ENCODE peak calls at places on chromosomes 13 and 19, in six cellular contexts. One of them, this sample, is unnamed.

GRCh38 chr13:23621316-23621645 is 51.1 kb downstream of the TNFRSF19 start:
- DNase-seq in GM12891: no peak
- DNase-seq in HepG2: peak; percentile 20
- DNase-seq in GM12878: no peak
- DNase-seq in K562: no peak
- DNase-seq in H1: no peak
- DNase-seq in this sample: no peak

GRCh38 chr19:11451942-11452813 is 16.7 kb downstream of the PRKCSH start:
- DNase-seq in GM12891: no peak
- DNase-seq in GM12878: no peak
- DNase-seq in H1: no peak
- DNase-seq in HepG2: no peak
- DNase-seq in K562: peak; percentile 32
- DNase-seq in this sample: no peak

GRCh38 chr19:13905634-13906524 is at the start of the genes BRME1 and CC2D1A:
- DNase-seq in GM12891: peak; percentile 100
- DNase-seq in H1: peak; percentile 67
- DNase-seq in GM12878: peak; percentile 65
- DNase-seq in K562: peak; percentile 98
- DNase-seq in HepG2: peak; percentile 76
- DNase-seq in this sample: peak; percentile 100

GRCh38 chr13:53250272-53250875 is 221.8 kb downstream of the OLFM4 start:
- DNase-seq in HepG2: peak; percentile 74
- DNase-seq in GM12891: no peak
- DNase-seq in H1: no peak
- DNase-seq in GM12878: peak; percentile 15
- DNase-seq in K562: peak; percentile 31
- DNase-seq in this sample: no peak

GRCh38 chr13:74115138-74115537 is 19.1 kb downstream of the KLF12 start:
- DNase-seq in H1: no peak
- DNase-seq in GM12878: no peak
- DNase-seq in K562: no peak
- DNase-seq in HepG2: no peak
- DNase-seq in GM12891: no peak
- DNase-seq in this sample: no peak

GRCh38 chr19:44903216-44903601 is 2.4 kb upstream of the APOE start:
- DNase-seq in GM12891: no peak
- DNase-seq in HepG2: no peak
- DNase-seq in K562: no peak
- DNase-seq in GM12878: no peak
- DNase-seq in H1: no peak
- DNase-seq in this sample: no peak

GRCh38 chr19:4059931-4060620 is 6.6 kb downstream of the ZBTB7A start:
- DNase-seq in GM12891: no peak
- DNase-seq in GM12878: peak; percentile 28
- DNase-seq in K562: peak; percentile 58
- DNase-seq in HepG2: no peak
- DNase-seq in H1: no peak
- DNase-seq in this sample: peak; percentile 79

GRCh38 chr19:48619692-48620565 is 623 bp downstream of the SPHK2 start:
- DNase-seq in K562: peak; percentile 22
- DNase-seq in HepG2: no peak
- DNase-seq in H1: no peak
- DNase-seq in GM12878: no peak
- DNase-seq in GM12891: no peak
- DNase-seq in this sample: no peak

GRCh38 chr19:2618611-2619010 is 83.9 kb downstream of the GNG7 start:
- DNase-seq in GM12891: no peak
- DNase-seq in GM12878: no peak
- DNase-seq in K562: no peak
- DNase-seq in H1: no peak
- DNase-seq in HepG2: no peak
- DNase-seq in this sample: no peak

GRCh38 chr19:54428323-54429175 is 13.3 kb downstream of the TTYH1 start:
- DNase-seq in GM12891: no peak
- DNase-seq in K562: no peak
- DNase-seq in HepG2: no peak
- DNase-seq in H1: no peak
- DNase-seq in GM12878: no peak
- DNase-seq in this sample: peak; percentile 15

GRCh38 chr19:54427586-54427985 is 12.3 kb downstream of the TTYH1 start:
- DNase-seq in GM12891: no peak
- DNase-seq in HepG2: no peak
- DNase-seq in H1: no peak
- DNase-seq in GM12878: no peak
- DNase-seq in K562: peak; percentile 3
- DNase-seq in this sample: no peak

GRCh38 chr19:54429545-54430227 is 14.4 kb downstream of the TTYH1 start:
- DNase-seq in GM12878: no peak
- DNase-seq in H1: no peak
- DNase-seq in K562: no peak
- DNase-seq in HepG2: no peak
- DNase-seq in GM12891: no peak
- DNase-seq in this sample: peak; percentile 33

GRCh38 chr19:54430306-54431254 is 15.3 kb downstream of the TTYH1 start:
- DNase-seq in GM12891: no peak
- DNase-seq in HepG2: no peak
- DNase-seq in GM12878: no peak
- DNase-seq in K562: peak; percentile 84
- DNase-seq in H1: no peak
- DNase-seq in this sample: peak; percentile 56

GRCh38 chr19:54429176-54429495 is 13.9 kb downstream of the TTYH1 start:
- DNase-seq in GM12878: no peak
- DNase-seq in GM12891: no peak
- DNase-seq in HepG2: no peak
- DNase-seq in K562: no peak
- DNase-seq in H1: no peak
- DNase-seq in this sample: no peak
- TF ChIP-seq TAF1 in GM12878: no peak
- TF ChIP-seq TAF1 in GM12891: no peak
- TF ChIP-seq TAF1 in HepG2: no peak
- TF ChIP-seq TAF1 in K562: no peak
- TF ChIP-seq TAF1 in H1: no peak
- TF ChIP-seq TAF1 in this sample: no peak

GRCh38 chr19:42091300-42092266 is 15.6 kb downstream of the ZNF574 start:
- DNase-seq in GM12891: no peak
- DNase-seq in HepG2: no peak
- DNase-seq in K562: no peak
- DNase-seq in GM12878: no peak
- DNase-seq in H1: no peak
- DNase-seq in this sample: no peak

GRCh38 chr19:42089191-42089750 is 13.3 kb downstream of the ZNF574 start:
- DNase-seq in H1: no peak
- DNase-seq in HepG2: no peak
- DNase-seq in GM12878: no peak
- DNase-seq in GM12891: no peak
- DNase-seq in K562: no peak
- DNase-seq in this sample: no peak

GRCh38 chr19:42089772-42090171 is 13.8 kb downstream of the ZNF574 start:
- DNase-seq in K562: no peak
- DNase-seq in H1: no peak
- DNase-seq in GM12878: no peak
- DNase-seq in HepG2: no peak
- DNase-seq in GM12891: no peak
- DNase-seq in this sample: no peak

GRCh38 chr19:42092350-42092749 is 16.4 kb downstream of the ZNF574 start:
- DNase-seq in K562: no peak
- DNase-seq in HepG2: no peak
- DNase-seq in GM12891: no peak
- DNase-seq in GM12878: no peak
- DNase-seq in H1: no peak
- DNase-seq in this sample: no peak

DNA sequence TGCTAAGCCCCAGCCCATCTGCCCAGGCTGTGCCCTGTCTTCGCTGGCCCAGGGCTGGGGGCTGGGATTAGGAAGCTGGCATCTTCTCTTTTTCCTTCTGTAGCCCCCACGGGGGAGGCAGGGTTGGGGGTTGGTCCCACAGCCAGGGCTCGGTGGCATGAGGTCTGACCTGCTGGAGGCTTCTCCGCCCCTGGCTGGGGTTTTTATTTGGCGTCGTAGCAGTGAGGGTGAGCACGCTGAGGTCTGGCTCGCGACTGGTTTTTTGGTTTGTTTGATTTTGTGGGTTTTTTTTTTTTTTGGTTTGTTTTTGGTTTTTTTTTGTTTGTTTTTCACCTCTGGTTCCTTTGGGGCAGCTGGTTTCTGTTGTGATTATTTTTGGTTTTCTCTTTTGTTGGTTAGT is 14.7 kb downstream of the ZNF574 start:
- DNase-seq in K562: no peak
- DNase-seq in HepG2: no peak
- DNase-seq in H1: no peak
- DNase-seq in GM12878: no peak
- DNase-seq in GM12891: no peak
- DNase-seq in this sample: no peak
- TF ChIP-seq POLR2A in K562: no peak
- TF ChIP-seq POLR2A in HepG2: no peak
- TF ChIP-seq POLR2A in H1: no peak
- TF ChIP-seq POLR2A in GM12878: no peak
- TF ChIP-seq POLR2A in GM12891: no peak
- TF ChIP-seq POLR2A in this sample: no peak

DNA sequence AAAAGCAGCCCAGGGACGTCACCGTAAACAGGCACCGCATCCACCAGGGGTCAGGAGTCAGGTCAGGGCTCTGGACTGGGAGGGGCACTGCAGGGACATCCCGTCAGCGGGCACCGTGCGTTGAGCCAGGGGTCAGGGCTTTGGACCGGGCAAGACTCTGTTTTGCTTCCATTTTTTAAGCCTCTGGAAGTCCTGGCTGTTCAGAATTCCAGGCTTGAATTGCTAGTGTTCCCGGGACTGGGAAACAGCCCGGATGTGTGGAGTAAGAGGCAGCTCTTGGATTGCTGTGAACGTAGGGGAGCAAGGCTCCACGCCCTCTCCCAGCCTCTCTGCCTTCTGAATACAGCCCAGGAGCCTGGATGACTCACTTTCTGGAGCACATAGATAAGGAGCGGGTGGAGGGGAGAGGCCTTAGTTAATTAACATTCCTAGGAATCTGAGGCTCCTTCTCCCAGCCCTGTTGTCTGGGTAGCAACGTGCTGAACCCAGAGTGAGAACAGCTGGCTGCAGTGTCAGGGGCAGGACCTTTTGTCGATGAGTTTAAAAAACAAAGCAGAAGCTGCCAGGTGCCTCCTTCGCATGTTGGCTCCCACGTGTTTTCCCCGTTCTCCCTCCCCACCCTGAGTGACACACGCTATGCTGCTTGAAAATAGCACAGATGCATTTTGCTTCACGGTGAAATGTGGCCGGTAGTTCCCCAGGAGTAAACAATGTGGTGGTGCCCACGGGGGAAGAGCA is 21.9 kb downstream of the ATP11A start:
- DNase-seq in H1: peak; percentile 86
- DNase-seq in HepG2: peak; percentile 76
- DNase-seq in GM12891: peak; percentile 51
- DNase-seq in GM12878: no peak
- DNase-seq in K562: peak; percentile 90
- DNase-seq in this sample: peak; percentile 57
- TF ChIP-seq POLR2AphosphoS5 in H1: peak; percentile 21
- TF ChIP-seq POLR2AphosphoS5 in HepG2: no peak
- TF ChIP-seq POLR2AphosphoS5 in GM12891: no peak
- TF ChIP-seq POLR2AphosphoS5 in GM12878: no peak
- TF ChIP-seq POLR2AphosphoS5 in K562: peak; percentile 72
- TF ChIP-seq POLR2AphosphoS5 in this sample: no peak

DNA sequence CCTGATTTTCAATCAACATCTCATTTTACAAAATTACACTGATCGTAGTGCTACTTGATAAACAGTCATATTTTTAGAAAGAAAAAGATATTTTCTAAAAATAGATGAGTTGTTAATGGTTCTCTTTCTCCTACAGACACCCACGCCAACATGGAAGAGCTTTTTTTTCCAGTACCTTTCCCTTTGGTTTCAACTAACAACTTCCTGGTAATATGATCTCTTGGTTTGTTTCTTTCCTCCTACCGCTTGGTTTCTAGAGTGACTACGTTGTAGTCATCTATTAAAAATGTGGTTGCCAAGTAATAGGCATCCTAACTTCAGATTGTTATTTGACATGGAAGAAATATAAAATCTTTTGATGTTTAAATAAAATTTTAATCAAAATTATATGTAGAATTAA is 189.0 kb downstream of the LACC1 start:
- DNase-seq in GM12891: no peak
- DNase-seq in K562: no peak
- DNase-seq in HepG2: no peak
- DNase-seq in GM12878: no peak
- DNase-seq in H1: no peak
- DNase-seq in this sample: no peak
- TF ChIP-seq TAF1 in GM12891: no peak
- TF ChIP-seq TAF1 in K562: no peak
- TF ChIP-seq TAF1 in HepG2: no peak
- TF ChIP-seq TAF1 in GM12878: no peak
- TF ChIP-seq TAF1 in H1: no peak
- TF ChIP-seq TAF1 in this sample: no peak

GRCh38 chr13:69485991-69486592 is 621.5 kb upstream of the ATXN8OS start:
- DNase-seq in H1: no peak
- DNase-seq in GM12878: no peak
- DNase-seq in GM12891: no peak
- DNase-seq in K562: no peak
- DNase-seq in HepG2: no peak
- DNase-seq in this sample: no peak
- TF ChIP-seq POLR2A in H1: no peak
- TF ChIP-seq POLR2A in GM12878: no peak
- TF ChIP-seq POLR2A in GM12891: no peak
- TF ChIP-seq POLR2A in K562: no peak
- TF ChIP-seq POLR2A in HepG2: no peak
- TF ChIP-seq POLR2A in this sample: no peak